ENCODE peak calls at places on chromosomes 5 and 9, in five cellular contexts. J is GM23338; K is body of pancreas; G is CD8-positive, alpha-beta T cell; L is astrocyte. U is an unnamed sample.

GRCh38 chr9:108784998-108785397 is 70.8 kb downstream of the ACTL7B start:
- DNase-seq in J (no peak), K (no peak), G (no peak), L (peak; percentile 58), U (no peak)

GRCh38 chr5:157328277-157328912 is 62.5 kb downstream of the CYFIP2 start:
- DNase-seq in J (peak; percentile 89), K (peak; percentile 66), G (peak; percentile 52), L (peak; percentile 70), U (peak; percentile 47)

GRCh38 chr5:107698286-107698685 is 27.5 kb upstream of the EFNA5 start:
- DNase-seq in J (no peak), K (no peak), G (no peak), L (no peak), U (no peak)

GRCh38 chr5:89179761-89180160 is 296.8 kb upstream of the MEF2C start:
- DNase-seq in J (no peak), K (no peak), G (no peak), L (no peak), U (no peak)

GRCh38 chr9:137278061-137278912 is 761 bp downstream of the TOR4A start:
- DNase-seq in J (peak; percentile 69), K (no peak), G (no peak), L (no peak), U (no peak)

GRCh38 chr9:99823392-99824377 is 2.0 kb downstream of the NR4A3 start:
- DNase-seq in J (peak; percentile 50), K (peak; percentile 54), G (peak; percentile 60), L (peak; percentile 26), U (peak; percentile 39)

GRCh38 chr5:106269252-106269843 is 1401.4 kb downstream of the EFNA5 start:
- DNase-seq in J (peak; percentile 62), K (no peak), G (no peak), L (peak; percentile 25), U (no peak)

GRCh38 chr9:130426883-130427282 is 17.9 kb upstream of the ASS1 start:
- DNase-seq in J (no peak), K (no peak), G (no peak), L (peak; percentile 42), U (no peak)

GRCh38 chr5:15021286-15022046 is 149.9 kb upstream of the ANKH start:
- DNase-seq in J (no peak), K (no peak), G (no peak), L (peak; percentile 89), U (no peak)

GRCh38 chr9:86352440-86353106 is 1.6 kb downstream of the TUT7 start:
- DNase-seq in J (no peak), K (no peak), G (no peak), L (no peak), U (no peak)

GRCh38 chr5:33576726-33577620 is 136.2 kb downstream of the TARS1 start:
- DNase-seq in J (no peak), K (no peak), G (no peak), L (no peak), U (no peak)

GRCh38 chr9:76605271-76605670 is 146.3 kb downstream of the GCNT1 start:
- DNase-seq in J (no peak), K (no peak), G (no peak), L (no peak), U (no peak)

GRCh38 chr5:140041492-140042421 is 1.3 kb downstream of the NRG2 start:
- DNase-seq in J (peak; percentile 53), K (peak; percentile 97), G (no peak), L (peak; percentile 16), U (peak; percentile 69)

GRCh38 chr9:130337784-130338380 is 72.3 kb downstream of the HMCN2 start:
- DNase-seq in J (no peak), K (no peak), G (no peak), L (no peak), U (no peak)

GRCh38 chr9:131758972-131759647 is 19.2 kb upstream of the RAPGEF1 start:
- DNase-seq in J (no peak), K (no peak), G (no peak), L (no peak), U (no peak)

GRCh38 chr5:90406466-90406865 is 3.1 kb downstream of the CETN3 start:
- DNase-seq in J (no peak), K (no peak), G (no peak), L (peak; percentile 16), U (no peak)

GRCh38 chr5:154937718-154938466 is at the start of gene GEMIN5:
- DNase-seq in J (peak; percentile 97), K (peak; percentile 89), G (peak; percentile 82), L (peak; percentile 69), U (peak; percentile 87)

GRCh38 chr5:158164648-158165047 is 305.7 kb upstream of the CLINT1 start:
- DNase-seq in J (no peak), K (no peak), G (no peak), L (no peak), U (no peak)

GRCh38 chr5:104247260-104247659 is 684.7 kb upstream of the NUDT12 start:
- DNase-seq in J (no peak), K (no peak), G (no peak), L (no peak), U (no peak)

GRCh38 chr9:137478613-137479314 is 19.6 kb upstream of the NSMF start:
- DNase-seq in J (peak; percentile 66), K (no peak), G (peak; percentile 2), L (no peak), U (peak; percentile 14)

GRCh38 chr5:14212838-14213237 is 69.7 kb downstream of the TRIO start:
- DNase-seq in J (no peak), K (no peak), G (no peak), L (no peak), U (no peak)

GRCh38 chr9:7653262-7653661 is 146.3 kb downstream of the DMAC1 start:
- DNase-seq in J (no peak), K (peak; percentile 5), G (no peak), L (no peak), U (no peak)

GRCh38 chr9:98886691-98887229 is 56.9 kb upstream of the COL15A1 start:
- DNase-seq in J (no peak), K (no peak), G (no peak), L (no peak), U (no peak)

GRCh38 chr5:149073217-149073616 is 10.4 kb upstream of the SH3TC2 start:
- DNase-seq in J (no peak), K (no peak), G (no peak), L (no peak), U (no peak)

GRCh38 chr9:105191508-105192118 is 52.8 kb upstream of the SLC44A1 start:
- DNase-seq in J (no peak), K (no peak), G (no peak), L (peak; percentile 77), U (no peak)

GRCh38 chr5:138754699-138755057 is 1.5 kb downstream of the CTNNA1 start:
- DNase-seq in J (no peak), K (no peak), G (no peak), L (peak; percentile 56), U (no peak)

DNA sequence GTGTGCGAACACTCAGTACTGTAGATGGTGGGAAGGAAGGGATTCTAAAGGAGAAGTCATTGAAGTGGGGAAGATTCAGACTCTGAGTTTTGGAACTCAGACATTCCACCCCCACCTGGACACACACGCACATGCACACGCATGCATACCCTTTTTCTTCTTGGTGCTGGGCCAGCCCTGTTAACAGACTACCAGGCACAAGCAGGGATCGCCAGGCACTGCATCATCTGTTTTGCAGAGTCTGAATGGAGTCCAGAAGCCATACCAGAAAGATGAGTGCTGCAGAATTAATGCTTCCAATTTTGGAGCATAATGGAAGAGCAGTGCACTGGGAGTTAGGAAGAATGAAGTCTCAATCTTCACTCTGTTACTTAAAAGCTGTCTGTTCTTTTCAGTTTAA is 95.4 kb downstream of the PDE8B start:
- DNase-seq in J (no peak), K (no peak), G (no peak), L (peak; percentile 34), U (no peak)
- H3K27ac ChIP-seq in J (no peak overlapping the region), K (no peak overlapping the region), G (no peak overlapping the region), L (no peak overlapping the region), U (no peak overlapping the region)

GRCh38 chr9:91937727-91938126 is 12.3 kb downstream of the ROR2 start:
- DNase-seq in J (no peak), K (no peak), G (no peak), L (no peak), U (no peak)

GRCh38 chr9:91935066-91935729 is 14.8 kb downstream of the ROR2 start:
- DNase-seq in J (no peak), K (no peak), G (no peak), L (no peak), U (no peak)

GRCh38 chr9:91937031-91937430 is 13.0 kb downstream of the ROR2 start:
- DNase-seq in J (no peak), K (no peak), G (no peak), L (no peak), U (no peak)

GRCh38 chr9:91933556-91934352 is 16.3 kb downstream of the ROR2 start:
- DNase-seq in J (no peak), K (no peak), G (no peak), L (no peak), U (no peak)

GRCh38 chr9:91935805-91936204 is 14.2 kb downstream of the ROR2 start:
- DNase-seq in J (no peak), K (no peak), G (no peak), L (no peak), U (no peak)
- H3K27ac ChIP-seq in J (no peak overlapping the region), K (no peak overlapping the region), G (no peak overlapping the region), L (no peak overlapping the region), U (no peak overlapping the region)

GRCh38 chr9:120909904-120910303 is 16.7 kb downstream of the TRAF1 start:
- DNase-seq in J (no peak), K (no peak), G (peak; percentile 74), L (no peak), U (no peak)

GRCh38 chr9:120912958-120913672 is 13.5 kb downstream of the TRAF1 start:
- DNase-seq in J (no peak), K (no peak), G (no peak), L (no peak), U (no peak)

GRCh38 chr9:120913673-120914266 is 12.8 kb downstream of the TRAF1 start:
- DNase-seq in J (peak; percentile 60), K (no peak), G (no peak), L (no peak), U (no peak)

GRCh38 chr9:120911295-120911843 is 15.2 kb downstream of the TRAF1 start:
- DNase-seq in J (peak; percentile 44), K (no peak), G (no peak), L (no peak), U (no peak)

DNA sequence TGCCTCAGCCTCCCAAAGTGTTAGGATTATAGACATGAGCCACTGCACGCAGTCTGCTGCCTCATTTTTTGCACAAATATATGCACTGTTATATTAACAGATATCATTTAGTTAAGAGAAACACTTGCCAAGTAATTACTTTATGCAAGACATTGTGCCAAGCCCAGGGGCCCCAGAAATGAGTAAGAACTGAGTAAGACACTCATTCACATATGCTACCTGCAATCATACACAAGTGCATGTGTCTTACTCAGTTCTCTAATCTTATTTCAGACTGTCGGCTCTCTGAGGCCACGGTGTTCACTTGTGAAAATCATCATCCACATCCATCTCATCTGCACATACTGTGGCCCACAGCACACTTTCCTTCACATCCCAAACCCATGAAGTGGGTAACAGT is 16.0 kb downstream of the TRAF1 start:
- DNase-seq in J (no peak), K (no peak), G (no peak), L (no peak), U (no peak)
- H3K27ac ChIP-seq in J (no peak overlapping the region), K (no peak overlapping the region), G (no peak overlapping the region), L (no peak overlapping the region), U (no peak overlapping the region)

DNA sequence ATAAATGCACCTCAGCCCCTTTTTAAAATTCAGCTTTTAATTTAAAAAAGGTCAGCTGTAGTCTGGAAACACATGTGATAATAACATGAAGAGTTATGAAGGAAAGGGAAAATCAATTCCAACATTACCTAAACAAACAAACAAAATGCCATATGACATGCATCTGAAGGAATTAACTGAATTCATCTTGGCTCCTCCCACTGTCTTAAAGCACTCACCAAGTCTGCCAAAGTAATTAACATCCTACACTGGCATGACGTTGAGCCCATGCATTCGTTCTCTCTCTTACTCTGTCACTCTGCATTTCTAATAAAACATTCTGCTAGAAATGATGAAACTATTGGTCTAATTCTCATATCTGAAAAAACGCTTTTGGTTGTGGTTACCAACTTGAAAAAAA is 37.7 kb downstream of the TSSK1B start:
- DNase-seq in J (no peak), K (no peak), G (no peak), L (no peak), U (no peak)
- H3K27ac ChIP-seq in J (no peak overlapping the region), K (no peak overlapping the region), G (no peak overlapping the region), L (no peak overlapping the region), U (no peak overlapping the region)